ENCODE peak calls at places on chromosomes 11 and 22, in eight cellular contexts. Q is Panc1, R is adrenal gland, S is heart left ventricle, W is prostate gland, Z is pancreas, A is GM23248, L is IMR-90. O is an unnamed sample. For H3K4me1, the result is how much of the 10 kb centered on the place peaks cover.

GRCh38 chr22:41245917-41246499 is 5.3 kb upstream of the CHADL start:
- DNase-seq in Q (no peak), R (no peak), S (no peak), W (no peak), Z (no peak), A (no peak), L (no peak), O (no peak)

GRCh38 chr22:26709617-26710390 is 52.4 kb downstream of the MIAT start:
- DNase-seq in Q (no peak), R (no peak), S (no peak), W (no peak), Z (no peak), A (peak), L (peak), O (no peak)

GRCh38 chr11:6817668-6818067 is 18.2 kb upstream of the OR6A2 start:
- DNase-seq in Q (no peak), R (no peak), S (no peak), W (no peak), Z (no peak), A (peak), L (peak), O (no peak)

GRCh38 chr11:92211576-92212167 is 12.9 kb upstream of the FAT3 start:
- DNase-seq in Q (no peak), R (peak), S (no peak), W (peak), Z (no peak), A (peak), L (peak), O (no peak)

GRCh38 chr11:43943357-43943930 is 1.0 kb downstream of the C11orf96 start:
- DNase-seq in Q (no peak), R (no peak), S (peak), W (no peak), Z (no peak), A (peak), L (peak), O (no peak)

GRCh38 chr11:11028017-11028692 is 170.3 kb upstream of the ZBED5 start:
- DNase-seq in Q (no peak), R (peak), S (peak), W (peak), Z (peak), A (peak), L (peak), O (no peak)

GRCh38 chr11:71102251-71102995 is 150.0 kb downstream of the SHANK2 start:
- DNase-seq in Q (no peak), R (no peak), S (peak), W (no peak), Z (no peak), A (no peak), L (no peak), O (no peak)

GRCh38 chr11:9001736-9002135 is 2.1 kb downstream of the NRIP3 start:
- DNase-seq in Q (peak), R (peak), S (no peak), W (no peak), Z (no peak), A (peak), L (peak), O (peak)

GRCh38 chr11:73402834-73403185 is 26.6 kb downstream of the RELT start:
- DNase-seq in Q (no peak), R (no peak), S (no peak), W (no peak), Z (no peak), A (peak), L (no peak), O (no peak)

GRCh38 chr11:62560566-62561103 is 13.1 kb downstream of the EEF1G start:
- DNase-seq in Q (peak), R (peak), S (peak), W (peak), Z (peak), A (peak), L (peak), O (peak)

GRCh38 chr11:40597546-40598113 is 861.8 kb downstream of the LRRC4C start:
- DNase-seq in Q (no peak), R (no peak), S (no peak), W (no peak), Z (no peak), A (no peak), L (no peak), O (no peak)

GRCh38 chr11:521179-521688 is 14.1 kb downstream of the HRAS start:
- DNase-seq in Q (no peak), R (no peak), S (no peak), W (no peak), Z (no peak), A (peak), L (no peak), O (no peak)

GRCh38 chr11:102157219-102157618 is 47.0 kb downstream of the YAP1 start:
- DNase-seq in Q (no peak), R (peak), S (no peak), W (peak), Z (peak), A (peak), L (peak), O (peak)

GRCh38 chr22:19148417-19149046 is 1.6 kb downstream of the GSC2 start:
- DNase-seq in Q (no peak), R (no peak), S (no peak), W (no peak), Z (no peak), A (no peak), L (no peak), O (no peak)

GRCh38 chr11:82733444-82734119 is at the start of gene FAM181B:
- DNase-seq in Q (no peak), R (peak), S (peak), W (no peak), Z (peak), A (peak), L (no peak), O (peak)

GRCh38 chr11:2885017-2885675 is 429 bp downstream of the CDKN1C start:
- DNase-seq in Q (no peak), R (peak), S (peak), W (peak), Z (peak), A (peak), L (peak), O (no peak)

GRCh38 chr11:60314607-60315321 is 12.3 kb upstream of the MS4A6E start:
- DNase-seq in Q (no peak), R (no peak), S (no peak), W (no peak), Z (no peak), A (no peak), L (no peak), O (no peak)

GRCh38 chr11:83459802-83460201 is 173.6 kb upstream of the CCDC90B start:
- DNase-seq in Q (no peak), R (no peak), S (no peak), W (no peak), Z (no peak), A (peak), L (no peak), O (no peak)

GRCh38 chr22:22520020-22520656 is at the start of gene ZNF280A:
- DNase-seq in Q (no peak), R (peak), S (no peak), W (no peak), Z (no peak), A (peak), L (no peak), O (no peak)

GRCh38 chr11:22234743-22235142 is 41.9 kb downstream of the ANO5 start:
- DNase-seq in Q (no peak), R (no peak), S (no peak), W (no peak), Z (no peak), A (no peak), L (no peak), O (no peak)

GRCh38 chr11:65672180-65672860 is 9.6 kb upstream of the RELA start:
- DNase-seq in Q (no peak), R (no peak), S (no peak), W (no peak), Z (no peak), A (no peak), L (no peak), O (no peak)

GRCh38 chr11:72760543-72761400 is 8.6 kb upstream of the ARAP1 start:
- DNase-seq in Q (no peak), R (no peak), S (no peak), W (no peak), Z (no peak), A (peak), L (peak), O (no peak)

GRCh38 chr11:117146521-117146920 is 2.4 kb downstream of the PAFAH1B2 start:
- DNase-seq in Q (no peak), R (peak), S (no peak), W (no peak), Z (no peak), A (peak), L (peak), O (no peak)

GRCh38 chr22:47842119-47842518 is 1079.7 kb downstream of the TBC1D22A start:
- DNase-seq in Q (no peak), R (no peak), S (no peak), W (no peak), Z (no peak), A (no peak), L (no peak), O (no peak)

GRCh38 chr22:37561209-37562048 is 1.1 kb downstream of the CDC42EP1 start:
- DNase-seq in Q (no peak), R (peak), S (peak), W (peak), Z (peak), A (peak), L (peak), O (no peak)

GRCh38 chr11:69541501-69542313 is 60.2 kb downstream of the LINC01488 start:
- DNase-seq in Q (no peak), R (no peak), S (no peak), W (no peak), Z (no peak), A (peak), L (peak), O (no peak)

GRCh38 chr11:1845095-1845429 is 6.3 kb downstream of the TNNI2 start:
- DNase-seq in Q (no peak), R (no peak), S (no peak), W (no peak), Z (peak), A (no peak), L (no peak), O (no peak)
- H3K27ac ChIP-seq in Q (peak), R (peak), S (no peak), W (no peak), Z (peak), A (no peak), L (no peak), O (no peak)

DNA sequence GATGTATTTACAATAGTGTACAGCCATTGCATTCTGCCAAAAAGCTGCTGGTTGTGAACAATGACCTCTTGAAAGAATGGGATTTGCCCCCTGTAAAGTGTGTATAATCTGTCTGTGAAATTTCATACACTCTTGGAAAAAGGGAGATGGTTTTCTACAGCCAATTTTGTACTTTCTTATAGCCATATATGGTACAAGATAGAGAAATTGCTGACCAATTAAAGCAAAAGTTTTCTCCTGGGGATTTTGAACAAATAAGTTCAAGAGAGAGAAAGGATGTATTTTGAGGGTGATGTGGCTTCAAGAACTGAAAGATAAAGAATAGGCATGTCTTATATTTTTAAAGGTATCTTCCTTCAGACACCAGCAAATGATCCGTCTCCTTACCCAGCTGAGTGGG is 211.0 kb downstream of the NAV2 start:
- DNase-seq in Q (no peak), R (no peak), S (no peak), W (no peak), Z (no peak), A (no peak), L (no peak), O (no peak)
- H3K4me1 ChIP-seq in Q (under half), R (under half), S (under half), W (under half), Z (under half), A (half or more), L (under half), O (under half)

DNA sequence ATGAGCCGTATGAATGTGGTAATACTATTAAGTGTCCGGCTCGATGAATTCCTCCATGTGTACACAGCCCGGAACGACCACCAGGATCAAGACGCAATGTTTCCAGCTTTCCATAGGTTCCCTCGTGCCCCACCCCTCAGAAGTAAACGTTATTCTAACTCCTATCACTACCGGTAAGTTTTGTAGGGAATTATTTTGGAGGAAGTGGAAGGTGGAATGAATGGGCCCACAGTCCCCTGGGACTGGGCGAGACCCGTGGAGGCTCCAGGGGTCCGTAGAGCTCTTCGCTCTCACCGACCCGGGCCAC is 720 bp upstream of the FAR1 start:
- DNase-seq in Q (no peak), R (no peak), S (no peak), W (no peak), Z (no peak), A (no peak), L (no peak), O (no peak)
- H3K27ac ChIP-seq in Q (peak), R (peak), S (peak), W (peak), Z (peak), A (peak), L (peak), O (peak)

DNA sequence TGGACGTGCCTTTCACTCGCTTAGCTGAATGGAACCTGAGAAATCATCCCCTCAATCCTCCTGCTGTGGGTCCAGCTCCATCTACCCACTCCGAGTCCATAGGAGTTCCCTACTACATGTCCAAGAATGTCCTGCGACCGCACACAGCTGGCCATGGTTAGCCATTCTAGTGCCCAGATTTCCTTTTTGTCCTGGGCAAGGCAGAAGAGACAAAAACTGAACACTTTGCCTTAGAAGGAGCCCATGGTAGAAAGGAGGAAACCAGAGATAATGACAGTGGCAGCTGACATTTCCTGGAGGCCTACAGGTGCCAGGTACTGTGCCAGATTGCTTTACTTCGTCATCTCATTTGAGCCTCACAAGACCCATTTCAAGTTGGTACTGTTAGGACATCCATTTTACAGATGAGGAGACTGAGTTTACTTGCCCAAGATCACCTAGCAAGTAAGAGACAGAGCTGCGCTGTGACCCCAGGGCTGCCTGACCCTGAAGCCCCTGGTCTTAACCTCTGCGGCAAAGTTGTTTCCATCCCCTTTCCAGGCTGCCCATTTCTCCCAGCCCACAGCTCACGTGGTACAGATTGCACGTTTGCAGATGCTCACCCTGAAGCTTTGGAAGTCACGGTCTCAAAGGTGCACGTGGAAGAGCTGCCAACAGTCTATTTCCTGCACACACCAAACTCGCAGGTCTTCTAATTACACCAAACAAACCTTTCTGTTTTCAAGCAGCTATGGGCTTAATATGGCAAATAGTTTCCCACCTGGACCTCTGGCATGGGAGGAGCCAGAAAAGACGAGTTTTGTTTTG is 112.7 kb downstream of the ZBTB16 start:
- DNase-seq in Q (no peak), R (no peak), S (no peak), W (no peak), Z (no peak), A (no peak), L (no peak), O (no peak)
- H3K4me1 ChIP-seq in Q (under half), R (half or more), S (half or more), W (under half), Z (half or more), A (under half), L (under half), O (under half)

GRCh38 chr11:133845413-133845812 is at the start of gene SPATA19:
- DNase-seq in Q (no peak), R (no peak), S (no peak), W (no peak), Z (no peak), A (no peak), L (no peak), O (no peak)
- H3K27ac ChIP-seq in Q (no peak), R (no peak), S (no peak), W (no peak), Z (no peak), A (no peak), L (no peak), O (no peak)

DNA sequence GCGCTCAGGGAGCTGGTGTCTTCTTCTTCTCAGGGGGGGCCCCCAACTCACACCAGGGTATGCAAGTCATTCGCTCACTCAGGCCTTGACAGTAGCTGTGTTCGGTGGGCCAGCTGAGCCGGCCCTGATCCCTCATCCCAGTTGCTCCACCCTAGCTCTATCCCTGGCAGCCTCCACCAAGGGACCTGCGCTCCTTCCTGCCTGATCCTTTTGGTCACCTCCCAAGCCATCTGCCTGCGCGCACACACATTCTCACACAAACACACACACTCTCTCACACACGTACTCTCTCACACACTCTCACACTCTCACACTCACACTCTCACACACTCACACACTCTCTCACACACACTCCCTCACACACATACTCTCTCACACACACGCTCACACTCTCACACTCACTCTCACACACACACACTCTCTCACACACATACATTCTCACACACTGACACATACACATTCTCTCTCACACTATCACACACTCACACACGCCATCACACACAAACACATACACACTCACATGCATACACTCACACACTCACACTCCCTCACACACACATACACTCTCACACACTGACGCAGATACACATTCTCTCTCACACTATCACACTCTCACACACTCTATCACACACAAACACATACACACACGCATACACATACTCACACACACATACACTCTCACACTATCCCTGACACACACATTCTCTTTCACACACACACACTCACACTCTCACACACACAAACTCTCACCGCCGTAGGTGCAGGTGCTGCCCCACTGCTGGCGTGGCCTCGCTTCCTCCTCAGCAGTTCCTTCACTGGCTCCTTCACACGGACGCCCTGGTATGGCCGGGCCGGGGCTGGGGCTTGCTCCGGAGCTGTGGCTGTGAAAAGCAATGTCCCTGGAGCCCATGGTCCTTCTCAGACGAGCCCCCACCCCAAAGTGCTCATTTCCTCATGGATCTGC is 20.8 kb downstream of the POU2AF1 start:
- DNase-seq in Q (no peak), R (no peak), S (no peak), W (no peak), Z (no peak), A (no peak), L (no peak), O (no peak)
- H3K4me1 ChIP-seq in Q (under half), R (under half), S (under half), W (under half), Z (under half), A (under half), L (under half), O (under half)

GRCh38 chr11:47308050-47308823 is 38.3 kb downstream of the MADD start:
- DNase-seq in Q (no peak), R (no peak), S (no peak), W (no peak), Z (no peak), A (no peak), L (no peak), O (no peak)

GRCh38 chr11:47302853-47303252 is 32.9 kb downstream of the MADD start:
- DNase-seq in Q (no peak), R (no peak), S (no peak), W (no peak), Z (no peak), A (no peak), L (no peak), O (no peak)

GRCh38 chr11:47305734-47306483 is 36.0 kb downstream of the MADD start:
- DNase-seq in Q (no peak), R (peak), S (peak), W (peak), Z (no peak), A (no peak), L (no peak), O (no peak)

DNA sequence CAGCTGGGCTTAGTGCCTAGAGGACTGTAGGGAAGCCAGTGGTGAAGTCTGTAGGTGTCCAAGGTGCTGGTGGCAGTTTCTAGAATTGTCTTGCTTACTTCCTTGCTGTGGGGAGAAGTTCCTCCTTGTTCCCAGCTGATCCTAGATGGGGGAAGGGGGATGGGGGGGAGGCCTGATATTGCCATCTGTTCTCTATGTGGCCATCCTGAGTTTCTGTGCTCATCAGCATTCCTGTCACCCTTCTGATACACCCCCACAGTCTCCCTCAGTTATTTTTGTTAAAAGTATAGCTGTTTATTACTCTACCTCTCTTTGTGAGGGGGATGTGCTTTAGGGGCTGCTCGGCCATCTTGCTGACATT is 36.5 kb downstream of the MADD start:
- DNase-seq in Q (no peak), R (no peak), S (no peak), W (no peak), Z (no peak), A (no peak), L (no peak), O (no peak)
- H3K27ac ChIP-seq in Q (no peak), R (no peak), S (peak), W (no peak), Z (no peak), A (no peak), L (no peak), O (no peak)

O was measured in foreskin keratinocyte.